ENCODE peak calls at places on chromosomes 12 and 14, in four cellular contexts. One of them, this sample, is unnamed.

GRCh38 chr12:68034567-68034966 is 45.3 kb downstream of the IFNG-AS1 start:
- DNase-seq in foreskin keratinocyte: no peak
- DNase-seq in pancreas: no peak
- DNase-seq in endodermal cell: no peak
- DNase-seq in this sample: no peak

GRCh38 chr12:28222081-28222700 is 31.9 kb downstream of the CCDC91 start:
- DNase-seq in foreskin keratinocyte: no peak
- DNase-seq in endodermal cell: no peak
- DNase-seq in pancreas: no peak
- DNase-seq in this sample: no peak

GRCh38 chr14:22699801-22700564 is 55.8 kb upstream of the OR6J1 start:
- DNase-seq in endodermal cell: no peak
- DNase-seq in pancreas: no peak
- DNase-seq in foreskin keratinocyte: no peak
- DNase-seq in this sample: no peak

GRCh38 chr12:114420553-114420952 is 14.6 kb upstream of the TBX5 start:
- DNase-seq in foreskin keratinocyte: no peak
- DNase-seq in endodermal cell: no peak
- DNase-seq in pancreas: no peak
- DNase-seq in this sample: no peak

GRCh38 chr12:94445662-94446061 is 14.0 kb downstream of the CEP83 start:
- DNase-seq in foreskin keratinocyte: no peak
- DNase-seq in pancreas: no peak
- DNase-seq in endodermal cell: no peak
- DNase-seq in this sample: no peak

GRCh38 chr14:44820230-44820964 is 141.3 kb downstream of the KLHL28 start:
- DNase-seq in foreskin keratinocyte: no peak
- DNase-seq in pancreas: no peak
- DNase-seq in endodermal cell: peak; percentile 90
- DNase-seq in this sample: peak; percentile 18

GRCh38 chr12:18141583-18141982 is 51.6 kb upstream of the RERGL start:
- DNase-seq in pancreas: no peak
- DNase-seq in foreskin keratinocyte: peak; percentile 40
- DNase-seq in endodermal cell: no peak
- DNase-seq in this sample: no peak

GRCh38 chr14:28142400-28143015 is 624.1 kb upstream of the FOXG1 start:
- DNase-seq in endodermal cell: no peak
- DNase-seq in pancreas: no peak
- DNase-seq in foreskin keratinocyte: no peak
- DNase-seq in this sample: no peak

GRCh38 chr12:96329545-96329944 is 70.7 kb downstream of the CDK17 start:
- DNase-seq in endodermal cell: no peak
- DNase-seq in pancreas: no peak
- DNase-seq in foreskin keratinocyte: no peak
- DNase-seq in this sample: no peak

GRCh38 chr12:72017054-72017651 is 78.5 kb downstream of the TPH2 start:
- DNase-seq in endodermal cell: peak; percentile 96
- DNase-seq in pancreas: peak; percentile 83
- DNase-seq in foreskin keratinocyte: peak; percentile 7
- DNase-seq in this sample: peak; percentile 78

GRCh38 chr14:34014936-34015335 is 64.1 kb upstream of the EGLN3 start:
- DNase-seq in endodermal cell: no peak
- DNase-seq in foreskin keratinocyte: no peak
- DNase-seq in pancreas: no peak
- DNase-seq in this sample: peak; percentile 48

GRCh38 chr14:101956179-101956885 is 8.0 kb upstream of the DYNC1H1 start:
- DNase-seq in pancreas: no peak
- DNase-seq in endodermal cell: no peak
- DNase-seq in foreskin keratinocyte: no peak
- DNase-seq in this sample: no peak

GRCh38 chr12:95204141-95204866 is 13.0 kb downstream of the FGD6 start:
- DNase-seq in endodermal cell: peak; percentile 90
- DNase-seq in foreskin keratinocyte: peak; percentile 100
- DNase-seq in pancreas: no peak
- DNase-seq in this sample: no peak

GRCh38 chr12:130998136-130998535 is 44.4 kb downstream of the ADGRD1 start:
- DNase-seq in endodermal cell: no peak
- DNase-seq in pancreas: no peak
- DNase-seq in foreskin keratinocyte: no peak
- DNase-seq in this sample: no peak

DNA sequence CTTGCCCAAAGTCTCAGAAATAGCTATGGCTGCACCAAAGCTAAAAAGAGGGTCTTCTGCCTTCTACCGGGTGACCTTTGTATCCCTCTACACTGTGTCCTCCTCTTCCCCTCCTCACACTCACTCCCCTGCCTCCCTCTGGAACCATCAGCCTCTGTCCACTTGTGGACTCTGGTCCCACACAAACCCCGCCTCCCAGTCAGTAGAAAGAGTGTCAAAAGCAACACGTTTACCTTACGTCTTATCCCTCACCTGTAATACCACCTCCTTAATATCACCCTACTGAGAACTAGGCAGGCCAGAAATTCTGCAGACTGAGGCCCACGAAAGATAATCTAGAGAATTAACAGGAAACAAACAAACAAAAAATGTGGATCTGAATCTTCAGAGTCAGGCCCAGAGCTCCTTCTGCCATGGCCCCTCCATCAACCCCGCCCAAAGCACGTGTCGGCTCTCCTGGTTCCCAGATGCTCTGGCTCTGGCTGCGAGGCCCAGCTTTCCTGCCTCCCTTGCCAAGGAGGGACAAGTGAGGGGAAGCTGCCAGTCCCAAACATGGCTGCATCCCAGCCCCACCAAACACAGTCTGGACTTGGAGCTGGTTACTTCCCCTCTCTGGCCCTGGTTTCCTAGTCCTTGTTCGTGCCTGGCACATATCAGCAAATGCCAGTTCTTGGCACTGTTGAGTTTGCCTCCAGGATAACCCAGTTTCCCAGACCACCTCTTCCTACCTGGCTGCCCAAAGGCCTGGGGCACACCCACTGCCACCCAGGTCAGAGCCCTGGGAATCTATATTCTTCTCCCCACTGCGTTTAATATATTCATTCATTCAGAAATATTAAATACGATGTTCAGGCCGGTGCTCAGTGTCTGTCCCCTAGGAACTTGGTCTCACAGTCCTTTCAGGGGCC is 2.7 kb downstream of the ACTN1 start:
- DNase-seq in foreskin keratinocyte: no peak
- DNase-seq in endodermal cell: peak; percentile 55
- DNase-seq in pancreas: no peak
- DNase-seq in this sample: no peak
- H3K27ac ChIP-seq in foreskin keratinocyte: peak overlapping the region; percentile 53
- H3K27ac ChIP-seq in endodermal cell: no peak overlapping the region
- H3K27ac ChIP-seq in pancreas: peak overlapping the region; percentile 85
- H3K27ac ChIP-seq in this sample: no peak overlapping the region

GRCh38 chr14:61603736-61604135 is 91.6 kb upstream of the HIF1A start:
- DNase-seq in foreskin keratinocyte: no peak
- DNase-seq in pancreas: no peak
- DNase-seq in endodermal cell: no peak
- DNase-seq in this sample: no peak

GRCh38 chr14:61601923-61602732 is 93.2 kb upstream of the HIF1A start:
- DNase-seq in endodermal cell: peak; percentile 71
- DNase-seq in foreskin keratinocyte: no peak
- DNase-seq in pancreas: no peak
- DNase-seq in this sample: peak; percentile 84

GRCh38 chr14:61598980-61599379 is 96.3 kb upstream of the HIF1A start:
- DNase-seq in pancreas: no peak
- DNase-seq in endodermal cell: no peak
- DNase-seq in foreskin keratinocyte: no peak
- DNase-seq in this sample: no peak

GRCh38 chr14:61599959-61600358 is 95.4 kb upstream of the HIF1A start:
- DNase-seq in pancreas: no peak
- DNase-seq in foreskin keratinocyte: no peak
- DNase-seq in endodermal cell: no peak
- DNase-seq in this sample: no peak

DNA sequence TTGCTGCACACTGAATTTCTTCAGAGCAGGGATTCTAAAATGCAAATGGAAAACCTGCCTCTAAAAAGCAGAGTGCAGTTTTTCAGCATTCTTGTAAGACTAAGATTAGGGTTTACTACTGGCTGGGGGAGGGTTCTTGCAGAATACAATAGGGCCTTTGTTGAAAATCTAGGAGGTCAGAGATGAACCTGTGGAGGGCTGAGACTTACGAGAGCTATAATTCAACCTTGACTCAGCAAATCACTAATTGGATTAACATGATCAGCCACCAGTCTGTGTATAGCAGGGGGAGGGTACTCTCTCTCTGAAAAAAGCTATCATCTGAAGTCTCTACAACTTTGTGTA is 92.6 kb upstream of the HIF1A start:
- DNase-seq in endodermal cell: no peak
- DNase-seq in foreskin keratinocyte: no peak
- DNase-seq in pancreas: no peak
- DNase-seq in this sample: peak; percentile 19
- H3K27ac ChIP-seq in endodermal cell: peak overlapping the region; percentile 45
- H3K27ac ChIP-seq in foreskin keratinocyte: no peak overlapping the region
- H3K27ac ChIP-seq in pancreas: peak overlapping the region; percentile 51
- H3K27ac ChIP-seq in this sample: no peak overlapping the region

GRCh38 chr12:24911284-24911791 is 37.6 kb downstream of the BCAT1 start:
- DNase-seq in endodermal cell: no peak
- DNase-seq in pancreas: no peak
- DNase-seq in foreskin keratinocyte: no peak
- DNase-seq in this sample: peak; percentile 59

GRCh38 chr12:24907464-24907863 is 41.4 kb downstream of the BCAT1 start:
- DNase-seq in foreskin keratinocyte: no peak
- DNase-seq in endodermal cell: no peak
- DNase-seq in pancreas: no peak
- DNase-seq in this sample: no peak

GRCh38 chr12:24913130-24913529 is 35.8 kb downstream of the BCAT1 start:
- DNase-seq in pancreas: no peak
- DNase-seq in endodermal cell: no peak
- DNase-seq in foreskin keratinocyte: no peak
- DNase-seq in this sample: no peak

GRCh38 chr12:24905431-24905830 is 43.5 kb downstream of the BCAT1 start:
- DNase-seq in foreskin keratinocyte: no peak
- DNase-seq in endodermal cell: no peak
- DNase-seq in pancreas: no peak
- DNase-seq in this sample: no peak

DNA sequence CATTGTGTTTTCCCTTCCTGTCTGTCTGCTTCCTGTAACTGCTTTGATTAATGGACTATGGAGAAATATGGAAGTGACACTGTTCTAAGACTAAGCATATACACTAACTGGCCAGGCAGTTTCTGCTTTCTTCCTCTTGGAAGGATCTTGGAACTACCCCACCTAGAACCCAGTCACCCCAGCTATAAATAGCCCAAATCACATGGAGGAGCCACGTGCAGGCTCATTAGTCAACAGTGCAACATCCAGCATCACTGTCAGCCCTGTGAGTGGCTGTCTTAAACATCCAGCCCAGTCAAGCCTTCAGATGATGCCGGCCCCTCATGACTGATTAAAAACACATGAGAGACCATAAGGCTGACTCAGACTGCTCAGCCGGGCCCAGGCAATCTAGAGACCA is 39.2 kb downstream of the BCAT1 start:
- DNase-seq in endodermal cell: no peak
- DNase-seq in foreskin keratinocyte: peak; percentile 93
- DNase-seq in pancreas: peak; percentile 60
- DNase-seq in this sample: no peak
- H3K27ac ChIP-seq in endodermal cell: no peak overlapping the region
- H3K27ac ChIP-seq in foreskin keratinocyte: peak overlapping the region; percentile 87
- H3K27ac ChIP-seq in pancreas: peak overlapping the region; percentile 52
- H3K27ac ChIP-seq in this sample: no peak overlapping the region

DNA sequence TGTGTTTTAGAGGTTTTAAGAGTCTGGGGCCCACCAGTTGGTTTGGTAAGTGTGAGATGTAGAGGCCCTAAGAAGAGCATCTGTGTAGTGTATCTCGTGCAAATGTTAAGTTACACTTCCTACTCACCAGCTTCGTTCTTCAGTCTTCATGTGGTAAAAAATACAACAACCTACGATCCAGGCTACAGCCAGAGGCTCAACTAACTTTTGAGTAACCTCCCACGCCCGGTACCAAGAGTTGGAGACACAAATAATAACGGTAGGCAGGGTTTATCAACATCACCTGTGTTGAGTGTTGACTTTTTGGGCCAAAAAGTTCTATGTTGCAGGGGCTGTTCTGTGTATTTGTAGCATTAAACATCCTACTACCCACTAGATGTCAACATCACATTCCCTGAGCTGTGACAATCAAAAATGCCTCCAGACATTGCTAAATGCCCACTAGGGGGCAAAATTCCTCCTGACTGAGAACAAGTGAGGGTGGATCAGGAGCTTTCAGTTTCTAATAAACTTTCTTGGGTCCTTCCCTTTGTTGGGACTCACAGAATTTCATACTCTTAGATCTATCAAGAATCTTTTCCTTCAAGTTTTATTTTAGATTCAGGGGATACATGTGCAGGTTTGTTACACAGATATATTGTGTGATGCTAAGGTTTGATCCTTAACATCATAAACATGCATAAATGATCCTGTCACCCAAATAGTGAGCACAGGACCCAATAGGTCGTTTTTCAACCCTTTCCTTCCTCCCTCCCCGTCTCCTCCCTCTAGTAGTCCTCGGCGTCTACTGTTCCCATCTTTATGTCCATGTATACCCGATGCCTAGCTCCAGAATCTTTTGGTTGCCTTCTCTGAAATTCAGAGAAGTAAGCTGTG is 94.7 kb downstream of the SLC2A13 start:
- DNase-seq in foreskin keratinocyte: peak; percentile 33
- DNase-seq in pancreas: peak; percentile 56
- DNase-seq in endodermal cell: peak; percentile 87
- DNase-seq in this sample: peak; percentile 41
- H3K27ac ChIP-seq in foreskin keratinocyte: no peak overlapping the region
- H3K27ac ChIP-seq in pancreas: no peak overlapping the region
- H3K27ac ChIP-seq in endodermal cell: no peak overlapping the region
- H3K27ac ChIP-seq in this sample: no peak overlapping the region

DNA sequence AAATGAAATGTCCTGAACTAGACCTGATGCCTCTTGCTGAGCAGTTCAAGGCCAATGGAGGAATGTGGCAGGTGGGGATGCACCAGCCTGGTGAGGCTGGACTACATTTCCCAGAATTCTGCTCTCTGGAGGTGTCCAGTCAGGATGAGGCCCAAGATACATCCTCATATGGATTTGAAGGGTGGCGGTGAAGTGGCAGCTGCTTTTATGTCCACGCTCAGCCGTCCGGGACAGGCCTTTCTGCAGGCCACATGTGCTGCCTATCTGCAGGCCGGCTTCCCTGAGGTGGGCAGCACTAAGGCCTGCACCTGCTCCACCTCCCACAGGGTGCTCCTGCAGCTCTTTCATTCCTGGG is 230.2 kb downstream of the BCL11B start:
- DNase-seq in pancreas: no peak
- DNase-seq in foreskin keratinocyte: no peak
- DNase-seq in endodermal cell: peak; percentile 45
- DNase-seq in this sample: no peak
- H3K27ac ChIP-seq in pancreas: no peak overlapping the region
- H3K27ac ChIP-seq in foreskin keratinocyte: no peak overlapping the region
- H3K27ac ChIP-seq in endodermal cell: no peak overlapping the region
- H3K27ac ChIP-seq in this sample: no peak overlapping the region

This sample was measured in WERI-Rb-1.